ENCODE peak calls at places on chromosomes 7 and 10, in nine cellular contexts. R, P, A, T, M, Y, Q, J and G are unnamed samples.

GRCh38 chr7:23334482-23335056 is 35.4 kb downstream of the MALSU1 start:
- DNase-seq in R (peak; percentile 31), P (no peak), A (peak; percentile 94), T (no peak), M (no peak), Y (no peak), Q (no peak), J (no peak), G (no peak)

GRCh38 chr7:114548576-114548975 is 134.0 kb downstream of the FOXP2 start:
- DNase-seq in R (no peak), P (no peak), A (peak; percentile 6), T (no peak), M (no peak), Y (no peak), Q (no peak), J (no peak), G (no peak)

GRCh38 chr10:45373003-45373782 is 823 bp upstream of the ALOX5 start:
- DNase-seq in R (peak; percentile 38), P (peak; percentile 46), A (no peak), T (no peak), M (peak; percentile 58), Y (peak; percentile 69), Q (no peak), J (no peak), G (peak; percentile 66)

GRCh38 chr10:69838853-69839252 is 37.1 kb downstream of the COL13A1 start:
- DNase-seq in R (no peak), P (no peak), A (peak; percentile 83), T (no peak), M (peak; percentile 32), Y (no peak), Q (no peak), J (no peak), G (no peak)

GRCh38 chr10:24172909-24173308 is 36.0 kb upstream of the KIAA1217 start:
- DNase-seq in R (no peak), P (no peak), A (no peak), T (no peak), M (no peak), Y (no peak), Q (no peak), J (no peak), G (no peak)

GRCh38 chr10:100373298-100374136 is 26.5 kb downstream of the SCD start:
- DNase-seq in R (peak; percentile 99), P (peak; percentile 98), A (peak; percentile 100), T (peak; percentile 89), M (peak; percentile 100), Y (peak; percentile 91), Q (peak; percentile 100), J (peak; percentile 99), G (peak; percentile 98)

GRCh38 chr7:27839099-27839498 is 99.1 kb downstream of the TAX1BP1 start:
- DNase-seq in R (no peak), P (no peak), A (no peak), T (no peak), M (no peak), Y (no peak), Q (no peak), J (no peak), G (no peak)

GRCh38 chr10:19107406-19107805 is 58.8 kb downstream of the MALRD1 start:
- DNase-seq in R (no peak), P (no peak), A (no peak), T (no peak), M (no peak), Y (no peak), Q (no peak), J (no peak), G (no peak)

GRCh38 chr7:50792342-50793114 is 9.8 kb upstream of the GRB10 start:
- DNase-seq in R (peak; percentile 48), P (peak; percentile 18), A (peak; percentile 76), T (no peak), M (peak; percentile 67), Y (no peak), Q (no peak), J (peak; percentile 72), G (peak; percentile 44)

GRCh38 chr10:77533887-77534278 is 103.7 kb downstream of the KCNMA1 start:
- DNase-seq in R (no peak), P (no peak), A (no peak), T (no peak), M (no peak), Y (no peak), Q (no peak), J (no peak), G (no peak)

GRCh38 chr10:47378606-47379444 is 5.3 kb downstream of the ZNF488 start:
- DNase-seq in R (no peak), P (no peak), A (no peak), T (no peak), M (no peak), Y (peak; percentile 23), Q (peak; percentile 46), J (no peak), G (no peak)

GRCh38 chr7:21011153-21011552 is 224.5 kb upstream of the SP8 start:
- DNase-seq in R (no peak), P (no peak), A (no peak), T (no peak), M (no peak), Y (no peak), Q (no peak), J (no peak), G (no peak)

GRCh38 chr7:102291056-102291915 is 4.6 kb downstream of the SH2B2 start:
- DNase-seq in R (no peak), P (no peak), A (no peak), T (no peak), M (no peak), Y (no peak), Q (no peak), J (peak; percentile 42), G (no peak)

GRCh38 chr7:88005191-88005590 is 71.1 kb downstream of the ADAM22 start:
- DNase-seq in R (no peak), P (no peak), A (no peak), T (no peak), M (no peak), Y (no peak), Q (no peak), J (no peak), G (no peak)

GRCh38 chr10:104080762-104081161 is 4.9 kb downstream of the COL17A1 start:
- DNase-seq in R (no peak), P (peak; percentile 28), A (peak; percentile 45), T (peak; percentile 7), M (peak; percentile 67), Y (no peak), Q (no peak), J (no peak), G (no peak)

GRCh38 chr10:65570143-65571010 is 1355.5 kb upstream of the LRRTM3 start:
- DNase-seq in R (peak; percentile 31), P (peak; percentile 35), A (peak; percentile 64), T (no peak), M (peak; percentile 87), Y (peak; percentile 71), Q (no peak), J (no peak), G (peak; percentile 68)

GRCh38 chr10:117352724-117353123 is 22.5 kb downstream of the PDZD8 start:
- DNase-seq in R (no peak), P (no peak), A (no peak), T (no peak), M (no peak), Y (no peak), Q (no peak), J (no peak), G (no peak)

GRCh38 chr10:117353700-117354099 is 21.5 kb downstream of the PDZD8 start:
- DNase-seq in R (no peak), P (no peak), A (no peak), T (no peak), M (no peak), Y (no peak), Q (no peak), J (no peak), G (no peak)

GRCh38 chr10:117348236-117348635 is 27.0 kb downstream of the PDZD8 start:
- DNase-seq in R (no peak), P (no peak), A (no peak), T (no peak), M (no peak), Y (no peak), Q (no peak), J (no peak), G (no peak)

GRCh38 chr10:117351558-117351957 is 23.7 kb downstream of the PDZD8 start:
- DNase-seq in R (no peak), P (no peak), A (no peak), T (no peak), M (no peak), Y (no peak), Q (no peak), J (no peak), G (no peak)

DNA sequence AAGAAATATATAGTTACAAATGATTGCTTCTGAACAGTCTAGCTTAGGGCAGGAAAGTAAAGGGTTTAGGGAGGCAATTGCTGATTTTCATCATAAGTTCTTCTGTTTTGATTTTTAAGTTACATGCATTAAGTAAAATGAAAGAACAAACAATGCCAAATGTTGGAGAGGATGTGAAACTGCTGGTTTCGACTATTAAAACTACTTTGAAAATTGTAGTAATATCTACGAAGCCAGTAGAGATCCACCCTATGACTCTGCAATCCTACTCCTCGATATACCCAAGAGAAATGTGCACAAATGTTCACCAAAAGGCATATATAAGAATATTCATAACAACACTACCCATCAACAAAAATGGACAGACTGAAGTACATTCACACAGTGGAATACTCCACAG is 24.3 kb downstream of the PDZD8 start:
- DNase-seq in R (no peak), P (no peak), A (no peak), T (no peak), M (no peak), Y (no peak), Q (no peak), J (no peak), G (no peak)
- H3K4me1 ChIP-seq in R (peaks cover 13% of the 10 kb centered on the region), P (no peaks in the 10 kb centered on the region), A (no peaks in the 10 kb centered on the region), T (peaks cover 25% of the 10 kb centered on the region), M (peaks cover 58% of the 10 kb centered on the region), Y (peaks cover 24% of the 10 kb centered on the region), Q (no peaks in the 10 kb centered on the region), J (no peaks in the 10 kb centered on the region), G (peaks cover 42% of the 10 kb centered on the region)

GRCh38 chr10:133438711-133439273 is 14.4 kb upstream of the SPRN start:
- DNase-seq in R (no peak), P (no peak), A (peak; percentile 13), T (peak; percentile 36), M (peak; percentile 38), Y (no peak), Q (peak; percentile 26), J (no peak), G (peak; percentile 19)
- TF ChIP-seq CTCF in R (peak; percentile 41), P (peak; percentile 8), A (peak; percentile 29), T (peak; percentile 68), M (peak; percentile 52), Y (peak; percentile 13), Q (no peak), J (no peak), G (no peak)

DNA sequence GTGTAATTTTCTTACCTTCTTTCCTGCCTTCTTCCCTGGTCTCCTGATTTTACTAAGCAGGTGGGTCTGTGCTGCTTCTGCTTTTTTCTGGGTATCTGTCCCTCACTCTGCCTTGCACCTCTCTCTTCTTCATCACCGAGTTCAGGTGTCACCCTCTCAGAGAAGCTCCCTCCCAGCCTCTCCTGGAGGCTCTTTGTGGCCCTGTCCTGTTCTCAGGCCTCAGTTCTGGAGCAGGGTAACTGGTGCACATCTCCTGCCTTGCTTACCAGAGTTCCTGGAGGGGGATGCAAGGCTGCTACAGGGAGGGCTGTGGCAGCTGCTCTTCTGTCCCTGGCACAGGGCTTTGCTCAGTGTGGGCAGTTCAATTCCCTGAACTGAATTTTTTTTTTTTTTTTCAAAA is 66.1 kb downstream of the RBM33 start:
- DNase-seq in R (no peak), P (no peak), A (no peak), T (no peak), M (no peak), Y (no peak), Q (no peak), J (no peak), G (no peak)
- H3K36me3 ChIP-seq in R (no peaks in the 10 kb centered on the region), P (peaks cover 36% of the 10 kb centered on the region), A (peaks cover 35% of the 10 kb centered on the region), T (peaks cover 98% of the 10 kb centered on the region), M (peaks cover 30% of the 10 kb centered on the region), Y (peaks cover 12% of the 10 kb centered on the region), Q (peaks cover 49% of the 10 kb centered on the region), J (peaks cover 46% of the 10 kb centered on the region), G (no peaks in the 10 kb centered on the region)

GRCh38 chr10:125134916-125135770 is 25.2 kb downstream of the CTBP2 start:
- DNase-seq in R (no peak), P (no peak), A (no peak), T (no peak), M (peak; percentile 75), Y (no peak), Q (no peak), J (peak; percentile 50), G (no peak)
- H3K4me1 ChIP-seq in R (no peaks in the 10 kb centered on the region), P (no peaks in the 10 kb centered on the region), A (peaks cover 27% of the 10 kb centered on the region), T (no peaks in the 10 kb centered on the region), M (peaks cover 94% of the 10 kb centered on the region), Y (peaks cover 68% of the 10 kb centered on the region), Q (no peaks in the 10 kb centered on the region), J (peaks cover 67% of the 10 kb centered on the region), G (peaks cover 25% of the 10 kb centered on the region)